ENCODE peak calls at places on chromosomes 6 and 20, in four cellular contexts. A is DMS79 treated with DMSO at 0.1 percent for 48 hours, P is T-cell, J is cardiac fibroblast. F is an unnamed sample.

GRCh38 chr20:1440024-1440423 is 26.6 kb downstream of the NSFL1C start:
- DNase-seq in A (no peak), P (no peak), J (no peak), F (no peak)

GRCh38 chr20:48769111-48769879 is 58.5 kb downstream of the PREX1 start:
- DNase-seq in A (no peak), P (peak; percentile 93), J (peak; percentile 41), F (no peak)

GRCh38 chr20:17648782-17649730 is 33.0 kb downstream of the RRBP1 start:
- DNase-seq in A (peak; percentile 68), P (no peak), J (no peak), F (no peak)

GRCh38 chr20:13424174-13424833 is 203.2 kb downstream of the ISM1 start:
- DNase-seq in A (no peak), P (no peak), J (no peak), F (no peak)

GRCh38 chr20:24802286-24802820 is 146.7 kb upstream of the CST7 start:
- DNase-seq in A (no peak), P (no peak), J (no peak), F (no peak)

GRCh38 chr20:15889073-15889923 is 684.0 kb downstream of the KIF16B start:
- DNase-seq in A (no peak), P (no peak), J (no peak), F (no peak)

GRCh38 chr6:26194774-26195375 is 107.6 kb downstream of the HFE start:
- DNase-seq in A (no peak), P (no peak), J (no peak), F (no peak)

GRCh38 chr6:151284431-151285060 is 44.8 kb downstream of the AKAP12 start:
- DNase-seq in A (no peak), P (no peak), J (no peak), F (no peak)

GRCh38 chr6:30463651-30464618 is 25.4 kb upstream of the HLA-E start:
- DNase-seq in A (no peak), P (peak; percentile 56), J (peak; percentile 23), F (no peak)

GRCh38 chr6:104597541-104598050 is 262.1 kb downstream of the HACE1 start:
- DNase-seq in A (no peak), P (no peak), J (peak; percentile 48), F (no peak)

GRCh38 chr20:49608752-49609670 is 41.1 kb upstream of the PTGIS start:
- DNase-seq in A (peak; percentile 74), P (peak; percentile 62), J (peak; percentile 59), F (no peak)

GRCh38 chr20:25247666-25248500 is at the start of gene PYGB:
- DNase-seq in A (peak; percentile 62), P (peak; percentile 50), J (peak; percentile 88), F (peak; percentile 32)

GRCh38 chr20:47133809-47134456 is 222.6 kb downstream of the ZMYND8 start:
- DNase-seq in A (no peak), P (no peak), J (peak; percentile 89), F (no peak)

GRCh38 chr6:34791842-34792604 is at the start of gene BLTP3A:
- DNase-seq in A (peak; percentile 83), P (peak; percentile 69), J (peak; percentile 65), F (peak; percentile 37)

GRCh38 chr6:32973144-32973854 is 4.9 kb downstream of the BRD2 start:
- DNase-seq in A (peak; percentile 6), P (peak; percentile 65), J (no peak), F (no peak)

GRCh38 chr20:13545755-13546154 is 93.0 kb downstream of the TASP1 start:
- DNase-seq in A (no peak), P (no peak), J (peak; percentile 13), F (no peak)

GRCh38 chr6:115613488-115613887 is 447.2 kb downstream of the FRK start:
- DNase-seq in A (no peak), P (no peak), J (peak; percentile 82), F (no peak)

GRCh38 chr20:62914970-62915457 is 11.3 kb downstream of the DIDO1 start:
- DNase-seq in A (no peak), P (no peak), J (peak; percentile 66), F (no peak)

GRCh38 chr6:3285049-3285639 is 26.4 kb downstream of the PSMG4 start:
- DNase-seq in A (no peak), P (no peak), J (no peak), F (no peak)

GRCh38 chr6:92297101-92297500 is 1122.3 kb downstream of the EPHA7 start:
- DNase-seq in A (no peak), P (no peak), J (no peak), F (no peak)

GRCh38 chr6:28401172-28401571 is 1.6 kb upstream of the ZSCAN12 start:
- DNase-seq in A (no peak), P (no peak), J (no peak), F (no peak)

GRCh38 chr6:168208436-168208835 is 111.1 kb downstream of the DACT2 start:
- DNase-seq in A (no peak), P (no peak), J (no peak), F (no peak)

GRCh38 chr20:48406462-48407235 is 421.1 kb downstream of the PREX1 start:
- DNase-seq in A (no peak), P (no peak), J (no peak), F (no peak)

GRCh38 chr6:3784885-3785744 is 33.6 kb upstream of the PXDC1 start:
- DNase-seq in A (no peak), P (no peak), J (no peak), F (no peak)

GRCh38 chr6:39923394-39923793 is 10.9 kb downstream of the MOCS1 start:
- DNase-seq in A (no peak), P (no peak), J (no peak), F (no peak)

GRCh38 chr6:129709451-129709908 is 497 bp downstream of the ARHGAP18 start:
- DNase-seq in A (no peak), P (no peak), J (peak; percentile 90), F (no peak)

GRCh38 chr20:37395921-37396519 is 50.1 kb downstream of the SRC start:
- DNase-seq in A (peak; percentile 32), P (no peak), J (no peak), F (peak; percentile 87)

GRCh38 chr6:128491643-128492206 is 28.7 kb downstream of the PTPRK start:
- DNase-seq in A (peak; percentile 30), P (no peak), J (peak; percentile 91), F (no peak)

GRCh38 chr6:137654365-137654981 is 160.3 kb upstream of the OLIG3 start:
- DNase-seq in A (no peak), P (no peak), J (no peak), F (no peak)